ENCODE peak calls at places on chromosomes 12 and 14, in six cellular contexts. D is GM12865, L is A549, P is uterus, G is tibial nerve, J is body of pancreas. T is an unnamed sample.

GRCh38 chr14:54895683-54896082 is 6.9 kb downstream of the GCH1 start:
- DNase-seq in P (no peak), J (no peak), G (no peak), L (no peak), D (no peak), T (no peak)

GRCh38 chr12:117854339-117855012 is 114.3 kb downstream of the KSR2 start:
- DNase-seq in P (no peak), L (peak; percentile 84), G (no peak), J (peak; percentile 40), D (peak; percentile 60), T (no peak)

GRCh38 chr12:40946612-40947194 is 241.4 kb upstream of the PDZRN4 start:
- DNase-seq in G (no peak), J (no peak), D (peak; percentile 32), P (no peak), L (peak; percentile 51), T (no peak)

GRCh38 chr14:65594153-65594881 is 181.8 kb downstream of the FUT8 start:
- DNase-seq in J (peak; percentile 53), G (no peak), L (peak; percentile 39), P (no peak), D (no peak), T (peak; percentile 72)

GRCh38 chr14:95290769-95291440 is 28.8 kb downstream of the CLMN start:
- DNase-seq in P (peak; percentile 27), G (no peak), L (no peak), J (peak; percentile 92), D (peak; percentile 19), T (no peak)

GRCh38 chr12:578743-579449 is 84.3 kb downstream of the NINJ2 start:
- DNase-seq in P (peak; percentile 10), J (no peak), L (peak; percentile 31), D (no peak), G (peak; percentile 5), T (no peak)

GRCh38 chr12:58458093-58458492 is 462.2 kb downstream of the LRIG3 start:
- DNase-seq in J (no peak), G (no peak), D (no peak), L (no peak), P (no peak), T (no peak)

GRCh38 chr14:30016025-30016424 is 88.4 kb upstream of the PRKD1 start:
- DNase-seq in D (no peak), L (no peak), G (no peak), J (no peak), P (no peak), T (no peak)

GRCh38 chr12:106246891-106247730 is 709 bp downstream of the CKAP4 start:
- DNase-seq in L (peak; percentile 54), P (peak; percentile 63), J (peak; percentile 74), G (peak; percentile 49), D (peak; percentile 74), T (peak; percentile 82)

GRCh38 chr12:51011960-51012359 is 14.2 kb downstream of the SLC11A2 start:
- DNase-seq in J (no peak), L (no peak), G (no peak), D (no peak), P (no peak), T (no peak)

GRCh38 chr12:71475280-71475679 is 35.7 kb downstream of the LGR5 start:
- DNase-seq in D (no peak), G (no peak), J (no peak), P (no peak), L (no peak), T (no peak)

GRCh38 chr14:70692210-70692609 is 50.5 kb downstream of the TTC9 start:
- DNase-seq in J (no peak), L (no peak), G (no peak), D (no peak), P (no peak), T (no peak)

GRCh38 chr12:108827941-108828340 is 29.4 kb downstream of the SSH1 start:
- DNase-seq in G (no peak), P (no peak), D (no peak), L (no peak), J (no peak), T (no peak)

GRCh38 chr14:31265701-31266398 is 58.3 kb upstream of the HECTD1 start:
- DNase-seq in D (peak; percentile 33), P (no peak), L (no peak), G (no peak), J (peak; percentile 19), T (peak; percentile 90)

GRCh38 chr12:65121049-65121955 is at the start of gene WIF1:
- DNase-seq in G (no peak), P (no peak), J (peak; percentile 28), L (peak; percentile 29), D (peak; percentile 18), T (peak; percentile 56)

GRCh38 chr14:94021416-94022157 is 4.6 kb upstream of the OTUB2 start:
- DNase-seq in L (no peak), G (no peak), D (peak; percentile 39), P (no peak), J (no peak), T (no peak)

GRCh38 chr12:97404549-97404948 is 58.1 kb upstream of the RMST start:
- DNase-seq in J (peak; percentile 47), D (peak; percentile 69), G (no peak), P (no peak), L (peak; percentile 63), T (peak; percentile 45)

GRCh38 chr12:43758728-43759563 is at the start of the genes IRAK4 and PUS7L:
- DNase-seq in D (peak; percentile 95), G (peak; percentile 84), P (peak; percentile 95), L (peak; percentile 98), J (peak; percentile 96), T (peak; percentile 94)

GRCh38 chr12:39272934-39273770 is 169.8 kb downstream of the KIF21A start:
- DNase-seq in J (peak; percentile 18), L (peak; percentile 48), P (no peak), G (no peak), D (peak; percentile 45), T (no peak)

GRCh38 chr12:108985750-108986149 is 35.1 kb downstream of the SVOP start:
- DNase-seq in J (no peak), P (no peak), L (no peak), D (no peak), G (no peak), T (no peak)

GRCh38 chr12:98856897-98857540 is 211.9 kb downstream of the APAF1 start:
- DNase-seq in G (no peak), L (no peak), D (no peak), J (no peak), P (no peak), T (no peak)

GRCh38 chr12:6038160-6038559 is 86.3 kb downstream of the VWF start:
- DNase-seq in G (no peak), D (peak; percentile 87), P (no peak), L (peak; percentile 93), J (peak; percentile 42), T (peak; percentile 68)

GRCh38 chr14:89283327-89284060 is 133.5 kb downstream of the FOXN3 start:
- DNase-seq in P (no peak), D (peak; percentile 47), G (no peak), J (no peak), L (no peak), T (peak; percentile 27)

GRCh38 chr12:68446896-68447806 is 115.0 kb upstream of the MDM1 start:
- DNase-seq in D (no peak), J (no peak), P (no peak), L (no peak), G (no peak), T (no peak)

GRCh38 chr12:66491812-66492361 is 187.0 kb downstream of the GRIP1 start:
- DNase-seq in G (no peak), L (no peak), J (no peak), P (no peak), D (no peak), T (no peak)

GRCh38 chr14:25042362-25043299 is 7.3 kb downstream of the STXBP6 start:
- DNase-seq in G (no peak), J (no peak), D (no peak), P (no peak), L (peak; percentile 64), T (no peak)

GRCh38 chr14:61221906-61222305 is 59.2 kb downstream of the TMEM30B start:
- DNase-seq in G (no peak), P (no peak), L (no peak), D (no peak), J (no peak), T (no peak)

GRCh38 chr12:125090437-125090836 is 25.2 kb downstream of the AACS start:
- DNase-seq in L (no peak), G (no peak), J (no peak), P (no peak), D (no peak), T (no peak)

GRCh38 chr12:125089626-125090025 is 24.4 kb downstream of the AACS start:
- DNase-seq in J (no peak), D (no peak), P (no peak), L (no peak), G (no peak), T (no peak)

GRCh38 chr12:125091401-125091800 is 26.2 kb downstream of the AACS start:
- DNase-seq in D (no peak), G (no peak), J (no peak), L (no peak), P (no peak), T (no peak)

GRCh38 chr12:125092108-125092871 is 27.1 kb downstream of the AACS start:
- DNase-seq in J (no peak), G (no peak), P (no peak), L (no peak), D (no peak), T (no peak)

DNA sequence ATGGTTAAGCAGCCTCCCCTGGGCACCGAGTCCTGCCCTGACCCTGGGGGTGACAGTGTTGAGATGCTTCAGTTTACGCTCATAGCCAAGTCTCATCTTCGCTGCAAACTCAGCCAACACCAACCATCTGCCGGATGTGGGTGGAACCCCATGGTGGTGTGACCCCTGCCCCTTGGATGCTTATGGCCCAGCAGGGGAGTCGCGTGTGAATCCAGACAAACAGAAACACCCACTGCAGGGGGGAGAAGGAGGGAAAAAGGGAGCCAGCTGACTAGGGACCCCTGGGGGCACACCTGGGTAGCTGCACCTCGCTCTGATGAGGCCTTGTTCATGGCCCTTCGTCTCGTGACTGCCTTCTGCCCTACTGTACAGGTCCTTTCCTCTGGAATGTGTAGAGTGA is 23.8 kb downstream of the AACS start:
- DNase-seq in P (no peak), G (no peak), J (no peak), D (no peak), L (no peak), T (no peak)
- TF ChIP-seq CTCF in P (no peak), G (no peak), J (no peak), D (no peak), L (no peak), T (no peak)

DNA sequence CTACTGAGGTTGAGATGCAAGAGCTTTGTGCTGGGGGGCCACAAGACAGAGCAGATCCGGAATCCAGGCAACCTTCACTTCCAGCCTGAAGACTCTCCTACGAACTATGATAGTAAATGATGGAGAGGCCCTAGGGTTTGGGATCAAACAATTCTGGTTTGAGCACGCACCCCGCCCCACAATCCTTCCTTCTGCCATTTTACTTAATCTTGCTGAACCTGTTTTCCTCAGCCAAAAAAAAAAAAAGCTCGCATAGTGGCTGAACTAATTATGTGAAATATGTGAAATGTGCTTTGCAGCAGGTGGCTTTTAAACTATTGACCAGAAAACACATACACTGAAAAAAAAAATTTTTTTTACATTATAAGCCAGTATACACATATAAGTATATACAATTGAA is 677 bp upstream of the ITFG2 start:
- DNase-seq in P (no peak), L (no peak), D (no peak), G (no peak), J (no peak), T (no peak)
- H3K4me3 ChIP-seq in P (peak overlapping the region; percentile 79), L (peak overlapping the region; percentile 61), D (peak overlapping the region; percentile 80), G (peak overlapping the region; percentile 95), J (no peak overlapping the region), T (peak overlapping the region; percentile 73)

GRCh38 chr14:27587103-27587502 is 989.3 kb upstream of the NOVA1 start:
- DNase-seq in D (no peak), J (no peak), G (no peak), L (no peak), P (no peak), T (no peak)
- TF ChIP-seq CTCF in D (no peak), J (no peak), G (no peak), L (no peak), P (no peak), T (no peak)

GRCh38 chr12:32400866-32401265 is 1.5 kb downstream of the FGD4 start:
- DNase-seq in L (no peak), J (no peak), G (no peak), D (no peak), P (no peak), T (no peak)
- H3K4me3 ChIP-seq in L (peak overlapping the region; percentile 83), J (no peak overlapping the region), G (peak overlapping the region; percentile 91), D (no peak overlapping the region), P (peak overlapping the region; percentile 67), T (no peak overlapping the region)